ENCODE peak calls at places on chromosomes 6 and 20, in eight cellular contexts. V, N, B, Z, J, P, A and O are unnamed samples.

GRCh38 chr6:42923656-42924055 is 5.6 kb upstream of the CNPY3 start:
- DNase-seq in N (no peak), Z (no peak), J (no peak), B (no peak), A (no peak), P (no peak), V (peak), O (no peak)

GRCh38 chr20:13022401-13023170 is 13.8 kb downstream of the SPTLC3 start:
- DNase-seq in V (peak), P (peak), J (peak), N (no peak), B (no peak), Z (no peak), A (no peak), O (no peak)

GRCh38 chr20:38635721-38636285 is 34.2 kb downstream of the ARHGAP40 start:
- DNase-seq in Z (peak), N (no peak), B (no peak), J (no peak), A (no peak), V (peak), P (peak), O (no peak)

GRCh38 chr6:15770347-15771143 is 107.7 kb upstream of the DTNBP1 start:
- DNase-seq in N (no peak), V (peak), Z (no peak), B (no peak), J (no peak), P (peak), A (no peak), O (no peak)

GRCh38 chr6:30465582-30466306 is 23.6 kb upstream of the HLA-E start:
- DNase-seq in N (no peak), P (no peak), J (no peak), B (no peak), A (no peak), V (no peak), Z (no peak), O (no peak)

GRCh38 chr6:122749451-122750050 is 30.0 kb upstream of the FABP7 start:
- DNase-seq in V (no peak), A (no peak), Z (no peak), J (no peak), P (no peak), B (no peak), N (no peak), O (no peak)

GRCh38 chr6:52650946-52651345 is 20.0 kb upstream of the TMEM14A start:
- DNase-seq in B (no peak), P (peak), J (no peak), V (no peak), N (no peak), Z (no peak), A (no peak), O (no peak)

GRCh38 chr6:17633465-17634188 is 33.5 kb downstream of the FAM8A1 start:
- DNase-seq in V (no peak), J (no peak), Z (no peak), A (no peak), N (no peak), B (no peak), P (no peak), O (no peak)

GRCh38 chr6:80163754-80164187 is 57.3 kb downstream of the BCKDHB start:
- DNase-seq in B (no peak), V (peak), A (no peak), N (no peak), Z (peak), J (no peak), P (peak), O (no peak)